ENCODE peak calls at places on chromosomes 6 and 20, in seven cellular contexts. R, Z, I, K, O, A and T are unnamed samples.

GRCh38 chr6:142735182-142735581 is 209.8 kb downstream of the HIVEP2 start:
- DNase-seq in A (no peak), K (no peak), O (no peak), R (no peak), I (no peak), Z (no peak), T (no peak)

GRCh38 chr6:29602564-29603361 is 17.8 kb downstream of the OR2H2 start:
- DNase-seq in I (no peak), R (no peak), A (peak; percentile 24), Z (no peak), O (no peak), K (no peak), T (no peak)

GRCh38 chr20:33803921-33804337 is 7.2 kb upstream of the CHMP4B start:
- DNase-seq in K (no peak), O (no peak), A (no peak), R (no peak), Z (no peak), I (peak; percentile 87), T (no peak)

GRCh38 chr20:41181567-41181966 is 44.2 kb downstream of the PLCG1 start:
- DNase-seq in A (no peak), O (no peak), K (no peak), I (no peak), R (no peak), Z (no peak), T (no peak)

GRCh38 chr6:63808576-63808975 is 173.0 kb downstream of the PHF3 start:
- DNase-seq in R (no peak), O (no peak), Z (no peak), I (no peak), K (no peak), A (no peak), T (no peak)

GRCh38 chr6:154887051-154887450 is 108.1 kb upstream of the TIAM2 start:
- DNase-seq in K (no peak), O (no peak), A (no peak), Z (no peak), I (no peak), R (no peak), T (no peak)

GRCh38 chr6:53361549-53362031 is 12.8 kb upstream of the ELOVL5 start:
- DNase-seq in A (no peak), I (peak; percentile 32), K (no peak), Z (no peak), R (peak; percentile 53), O (no peak), T (no peak)

GRCh38 chr20:13821876-13822275 is 37.0 kb downstream of the NDUFAF5 start:
- DNase-seq in O (no peak), Z (no peak), I (peak; percentile 2), K (no peak), R (no peak), A (peak; percentile 17), T (no peak)

GRCh38 chr20:45095753-45096371 is 5.1 kb downstream of the KCNS1 start:
- DNase-seq in R (peak; percentile 62), O (peak; percentile 16), K (no peak), Z (peak; percentile 58), A (peak; percentile 76), I (peak; percentile 80), T (no peak)

GRCh38 chr6:126156973-126157372 is 170.6 kb downstream of the TRMT11 start:
- DNase-seq in Z (no peak), O (no peak), R (no peak), K (no peak), A (peak; percentile 56), I (no peak), T (no peak)

GRCh38 chr6:30841644-30842504 is 42.4 kb upstream of the DDR1 start:
- DNase-seq in R (peak; percentile 24), O (no peak), I (peak; percentile 94), K (no peak), A (no peak), Z (no peak), T (no peak)

GRCh38 chr6:46410330-46410953 is 80.8 kb downstream of the RCAN2 start:
- DNase-seq in I (peak; percentile 68), A (peak; percentile 48), R (peak; percentile 68), K (no peak), O (peak; percentile 26), Z (no peak), T (no peak)

GRCh38 chr6:162940426-162940825 is 212.7 kb downstream of the PACRG start:
- DNase-seq in Z (no peak), A (no peak), K (no peak), I (no peak), O (no peak), R (no peak), T (no peak)

GRCh38 chr6:27601668-27602254 is 128.9 kb upstream of the ZNF184 start:
- DNase-seq in Z (no peak), A (peak; percentile 93), R (no peak), I (no peak), O (no peak), K (no peak), T (no peak)

GRCh38 chr6:82712826-82713225 is 349.2 kb downstream of the TPBG start:
- DNase-seq in Z (no peak), A (no peak), I (peak; percentile 8), R (no peak), K (no peak), O (no peak), T (no peak)

GRCh38 chr6:34027445-34027936 is 118.4 kb downstream of the GRM4 start:
- DNase-seq in O (no peak), I (peak; percentile 22), A (peak; percentile 62), K (peak; percentile 25), R (peak; percentile 54), Z (peak; percentile 64), T (peak; percentile 66)

GRCh38 chr20:53215166-53215565 is 243.0 kb downstream of the TSHZ2 start:
- DNase-seq in Z (no peak), O (peak; percentile 7), K (no peak), I (no peak), R (no peak), A (no peak), T (no peak)

GRCh38 chr20:61849822-61850221 is 215.9 kb downstream of the TAF4 start:
- DNase-seq in R (no peak), Z (no peak), O (no peak), I (no peak), K (no peak), A (no peak), T (no peak)

GRCh38 chr6:46014054-46014453 is 1.6 kb downstream of the CLIC5 start:
- DNase-seq in K (no peak), R (no peak), O (no peak), A (no peak), Z (no peak), I (no peak), T (no peak)

GRCh38 chr6:89460713-89461112 is 27.8 kb downstream of the ANKRD6 start:
- DNase-seq in R (no peak), O (no peak), I (no peak), A (no peak), K (no peak), Z (no peak), T (no peak)

GRCh38 chr6:54244430-54244829 is 63.8 kb upstream of the TINAG start:
- DNase-seq in A (peak; percentile 22), K (no peak), Z (no peak), R (no peak), I (peak; percentile 44), O (no peak), T (no peak)

GRCh38 chr6:161444966-161445799 is 171.3 kb upstream of the AGPAT4 start:
- DNase-seq in R (peak; percentile 16), O (no peak), A (no peak), I (no peak), K (no peak), Z (no peak), T (no peak)

GRCh38 chr6:139600919-139601470 is 226.5 kb upstream of the CITED2 start:
- DNase-seq in I (no peak), A (no peak), Z (no peak), R (no peak), K (no peak), O (peak; percentile 56), T (no peak)

GRCh38 chr6:3549314-3549940 is 92.6 kb upstream of the SLC22A23 start:
- DNase-seq in Z (no peak), O (no peak), I (no peak), K (no peak), A (no peak), R (no peak), T (no peak)

GRCh38 chr6:156833755-156834154 is 56.6 kb downstream of the ARID1B start:
- DNase-seq in Z (no peak), O (no peak), K (no peak), R (no peak), I (no peak), A (no peak), T (no peak)

GRCh38 chr6:56764081-56764566 is 121.4 kb upstream of the DST start:
- DNase-seq in O (peak; percentile 83), K (no peak), Z (no peak), R (no peak), A (peak; percentile 52), I (peak; percentile 62), T (no peak)
- TF ChIP-seq CTCF in O (peak; percentile 66), K (peak; percentile 56), Z (peak; percentile 27), R (peak; percentile 43), A (peak; percentile 53), I (peak; percentile 58), T (peak; percentile 53)

GRCh38 chr6:141173529-141173928 is 959.2 kb upstream of the GJE1 start:
- DNase-seq in O (no peak), R (no peak), Z (no peak), I (no peak), K (no peak), A (no peak), T (no peak)
- TF ChIP-seq CTCF in O (no peak), R (no peak), Z (no peak), I (no peak), K (no peak), A (no peak), T (no peak)

GRCh38 chr6:137134483-137134882 is 39.0 kb downstream of the IL22RA2 start:
- DNase-seq in O (no peak), R (no peak), A (no peak), K (no peak), Z (no peak), I (no peak), T (no peak)

GRCh38 chr6:137133136-137133535 is 40.3 kb downstream of the IL22RA2 start:
- DNase-seq in R (no peak), I (no peak), O (no peak), Z (no peak), K (no peak), A (no peak), T (no peak)

DNA sequence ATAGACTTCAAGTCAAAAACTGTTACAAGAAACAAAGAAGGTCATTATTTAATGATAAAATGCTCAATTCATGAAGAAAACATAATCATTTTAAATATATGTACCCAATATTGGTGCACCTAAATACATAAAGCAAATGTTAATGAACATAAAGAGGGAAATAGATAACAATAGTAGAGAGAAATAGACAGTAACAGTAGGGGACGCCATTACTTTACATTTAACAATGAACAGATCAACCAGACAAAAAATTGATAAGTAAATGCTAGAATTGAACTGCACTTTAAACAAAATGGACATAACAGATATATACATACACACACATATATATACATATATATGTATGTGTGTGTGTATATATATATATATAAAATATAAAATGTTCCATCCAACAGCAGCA is 37.4 kb downstream of the IL22RA2 start:
- DNase-seq in Z (no peak), I (peak; percentile 35), O (no peak), K (no peak), R (no peak), A (peak; percentile 57), T (no peak)
- TF ChIP-seq CTCF in Z (no peak), I (peak; percentile 31), O (no peak), K (peak; percentile 44), R (no peak), A (peak; percentile 20), T (no peak)

DNA sequence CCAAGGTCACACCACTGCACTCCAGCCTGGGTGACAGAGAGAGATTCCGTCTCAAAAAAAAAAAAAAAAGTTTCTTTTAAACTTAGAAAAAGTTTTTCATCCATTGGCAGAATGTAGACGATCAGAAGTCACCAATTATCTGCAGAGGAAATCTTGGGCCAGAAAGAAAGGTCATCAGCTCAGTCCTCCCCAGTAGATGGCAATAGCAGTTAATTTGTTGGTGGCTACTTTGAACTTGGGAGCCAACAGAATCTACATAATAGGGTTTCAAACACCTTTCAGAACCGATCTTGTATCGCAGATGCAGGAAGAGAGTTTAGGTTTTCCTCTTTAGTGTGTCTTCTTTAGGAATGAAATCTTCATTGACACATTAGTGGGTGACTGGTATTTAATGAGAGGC is 41.7 kb downstream of the LBP start:
- DNase-seq in O (no peak), Z (no peak), K (no peak), R (no peak), I (no peak), A (peak; percentile 31), T (no peak)
- TF ChIP-seq CTCF in O (no peak), Z (no peak), K (no peak), R (no peak), I (no peak), A (peak; percentile 9), T (peak; percentile 31)